ENCODE peak calls at places on chromosomes 1 and 21, in six cellular contexts. J, O, Q, T, W and S are unnamed samples.

GRCh38 chr21:42021751-42022430 is 11.7 kb upstream of the ZBTB21 start:
- DNase-seq in Q (no peak), W (no peak), O (no peak), J (no peak), T (no peak), S (no peak)

GRCh38 chr1:175192111-175192629 is 406 bp downstream of the KIAA0040 start:
- DNase-seq in W (no peak), J (peak), Q (peak), O (peak), T (peak), S (no peak)

GRCh38 chr1:200681231-200681630 is 11.5 kb upstream of the DDX59 start:
- DNase-seq in J (no peak), Q (no peak), W (no peak), T (no peak), O (no peak), S (no peak)

GRCh38 chr1:230426246-230427101 is at the start of gene PGBD5:
- DNase-seq in T (peak), J (no peak), W (peak), Q (peak), O (peak), S (no peak)

GRCh38 chr1:69191280-69191679 is 376.4 kb upstream of the LRRC7 start:
- DNase-seq in J (no peak), O (no peak), Q (no peak), W (no peak), T (no peak), S (no peak)

GRCh38 chr1:154326546-154327465 is 1.5 kb downstream of the ATP8B2 start:
- DNase-seq in T (peak), O (peak), Q (no peak), W (no peak), J (peak), S (peak)

GRCh38 chr21:36257657-36258056 is 62.3 kb upstream of the MORC3 start:
- DNase-seq in Q (no peak), O (no peak), T (no peak), J (no peak), W (no peak), S (no peak)

GRCh38 chr21:17542371-17542992 is 29.6 kb downstream of the CXADR start:
- DNase-seq in Q (no peak), T (no peak), O (no peak), W (no peak), J (no peak), S (no peak)

GRCh38 chr1:89022167-89022959 is at the start of gene GBP3:
- DNase-seq in W (no peak), J (no peak), T (peak), Q (no peak), O (no peak), S (peak)

GRCh38 chr1:160993544-160993943 is 27.4 kb downstream of the F11R start:
- DNase-seq in J (no peak), W (no peak), T (peak), O (no peak), Q (no peak), S (peak)

GRCh38 chr1:87335175-87335992 is 6.7 kb downstream of the LMO4 start:
- DNase-seq in O (peak), J (no peak), W (peak), T (peak), Q (peak), S (peak)

GRCh38 chr1:37673920-37674319 is 18.4 kb upstream of the CDCA8 start:
- DNase-seq in J (no peak), O (no peak), T (no peak), W (no peak), Q (no peak), S (no peak)

GRCh38 chr1:89646259-89646658 is 13.3 kb downstream of the LRRC8C start:
- DNase-seq in J (no peak), Q (no peak), W (no peak), O (no peak), T (no peak), S (no peak)

GRCh38 chr1:237405912-237406311 is 363.9 kb downstream of the RYR2 start:
- DNase-seq in O (no peak), W (no peak), Q (no peak), J (no peak), T (no peak), S (no peak)

DNA sequence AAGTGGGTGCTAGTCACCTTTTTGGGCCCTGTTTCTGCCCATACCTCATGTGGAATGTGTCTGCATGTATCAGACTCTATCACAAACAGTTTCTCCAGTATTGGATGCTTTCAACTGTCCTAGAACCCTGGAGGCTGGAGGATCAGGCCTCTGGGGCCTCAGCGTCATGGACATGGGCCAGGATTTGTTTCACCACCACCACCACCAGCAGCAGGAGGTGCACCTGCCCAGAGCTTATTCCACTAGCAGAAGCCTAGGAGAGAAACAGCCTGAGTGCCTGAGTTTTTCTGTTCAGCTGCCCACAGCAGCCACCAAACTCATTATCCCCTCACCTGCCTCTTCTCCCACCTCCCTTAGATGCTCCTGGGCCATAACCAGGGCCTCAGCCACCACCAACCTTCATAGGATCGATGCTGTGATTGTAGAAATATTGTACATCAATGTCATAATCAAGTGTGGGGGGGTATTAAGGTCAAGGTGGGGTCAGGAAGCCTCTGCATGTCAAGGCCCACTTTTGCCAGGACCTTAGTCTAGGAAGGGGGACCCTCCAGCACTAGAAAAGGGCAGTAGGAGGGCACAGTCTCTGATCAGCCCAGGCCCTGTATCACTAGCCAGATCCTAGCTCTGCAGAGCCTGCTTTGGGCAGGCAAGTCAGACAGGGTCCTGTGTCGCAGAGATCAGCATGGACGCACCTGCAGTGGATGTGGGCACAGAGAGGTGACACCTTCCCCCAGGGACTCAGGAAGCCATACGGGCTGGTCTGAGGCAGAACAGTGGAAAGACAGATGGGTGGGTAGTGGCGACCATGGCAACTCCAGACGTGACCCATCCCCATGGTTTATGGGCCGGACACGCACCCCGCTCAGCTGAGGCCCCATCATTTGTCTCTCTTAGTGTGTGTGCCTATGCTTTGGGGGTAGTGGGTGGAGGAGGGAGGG is 9.4 kb downstream of the DMAP1 start:
- DNase-seq in J (no peak), O (no peak), T (no peak), Q (no peak), W (no peak), S (no peak)
- TF ChIP-seq CTCF in J (no peak), O (no peak), T (no peak), Q (no peak), W (no peak), S (no peak)

GRCh38 chr1:6142036-6142621 is 38.0 kb downstream of the CHD5 start:
- DNase-seq in J (no peak), W (no peak), Q (no peak), T (no peak), O (no peak), S (no peak)

GRCh38 chr1:6140413-6140812 is 39.7 kb downstream of the CHD5 start:
- DNase-seq in W (no peak), O (no peak), J (no peak), T (no peak), Q (no peak), S (no peak)

GRCh38 chr1:6142734-6143133 is 37.4 kb downstream of the CHD5 start:
- DNase-seq in T (no peak), O (no peak), W (no peak), J (no peak), Q (no peak), S (no peak)

GRCh38 chr1:6143392-6143791 is 36.7 kb downstream of the CHD5 start:
- DNase-seq in O (no peak), W (no peak), J (no peak), Q (no peak), T (no peak), S (no peak)

DNA sequence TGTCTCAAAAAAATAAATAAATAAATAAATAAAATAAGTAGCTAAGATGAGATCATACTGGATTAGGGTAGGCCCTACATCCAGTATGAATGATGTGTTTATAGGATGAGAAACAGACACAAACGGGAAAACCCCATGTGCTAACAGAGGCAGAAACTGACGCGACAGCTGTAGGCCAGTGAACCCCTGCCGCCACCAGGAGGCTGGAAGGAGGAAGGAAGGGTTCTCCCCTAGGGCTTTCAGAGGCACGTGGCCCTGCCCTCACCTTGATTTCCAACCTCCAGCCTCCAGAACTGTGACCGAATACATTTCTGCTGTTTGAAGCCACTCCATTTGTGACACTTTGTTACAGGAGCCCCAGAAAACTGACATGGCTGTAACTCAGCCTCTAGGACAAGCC is 38.5 kb downstream of the CHD5 start:
- DNase-seq in T (peak), Q (peak), W (no peak), J (no peak), O (no peak), S (no peak)
- TF ChIP-seq CTCF in T (peak), Q (no peak), W (peak), J (no peak), O (no peak), S (peak)

GRCh38 chr1:84642776-84643175 is 47.5 kb downstream of the SSX2IP start:
- DNase-seq in T (no peak), J (no peak), Q (no peak), O (no peak), W (no peak), S (no peak)

GRCh38 chr1:84644472-84644871 is 45.8 kb downstream of the SSX2IP start:
- DNase-seq in W (no peak), Q (no peak), T (no peak), J (no peak), O (no peak), S (no peak)

DNA sequence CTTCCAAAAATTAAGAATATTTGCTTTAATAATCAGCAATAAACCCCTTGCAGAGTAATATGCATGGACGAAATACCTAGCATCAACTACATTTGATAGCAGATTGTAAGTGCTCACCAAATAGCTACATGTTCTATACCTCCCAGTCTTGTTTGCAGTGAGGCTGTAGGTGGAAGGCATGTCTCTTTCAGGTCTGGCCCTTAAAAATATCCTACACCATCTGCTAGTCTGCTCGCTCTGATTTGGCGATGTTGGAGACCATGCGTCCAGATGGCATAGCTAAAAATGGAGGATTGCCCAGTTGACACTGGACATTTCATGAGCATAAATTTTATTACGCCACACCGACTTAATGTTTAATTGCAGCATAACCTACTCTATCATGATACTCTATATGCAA is 47.1 kb downstream of the SSX2IP start:
- DNase-seq in Q (no peak), J (no peak), O (no peak), W (no peak), T (no peak), S (no peak)
- TF ChIP-seq CTCF in Q (no peak), J (no peak), O (no peak), W (no peak), T (no peak), S (no peak)

GRCh38 chr1:55868026-55868425 is 652.9 kb upstream of the USP24 start:
- DNase-seq in T (no peak), J (no peak), O (no peak), W (no peak), Q (no peak), S (no peak)
- TF ChIP-seq CTCF in T (no peak), J (no peak), O (no peak), W (no peak), Q (no peak), S (no peak)

GRCh38 chr1:15949453-15950245 is 26.3 kb downstream of the ZBTB17 start:
- DNase-seq in Q (no peak), W (no peak), T (no peak), O (peak), J (peak), S (peak)

GRCh38 chr1:15950302-15950701 is 25.6 kb downstream of the ZBTB17 start:
- DNase-seq in Q (no peak), W (no peak), O (no peak), T (no peak), J (no peak), S (no peak)

GRCh38 chr1:15948091-15948591 is 27.8 kb downstream of the ZBTB17 start:
- DNase-seq in W (no peak), O (no peak), T (no peak), J (no peak), Q (no peak), S (no peak)

GRCh38 chr1:15947382-15948090 is 28.4 kb downstream of the ZBTB17 start:
- DNase-seq in Q (no peak), O (no peak), J (no peak), T (no peak), W (no peak), S (no peak)

GRCh38 chr1:15948600-15949452 is 27.1 kb downstream of the ZBTB17 start:
- DNase-seq in O (peak), T (no peak), Q (no peak), W (no peak), J (peak), S (peak)
- TF ChIP-seq CTCF in O (no peak), T (no peak), Q (no peak), W (no peak), J (no peak), S (peak)

DNA sequence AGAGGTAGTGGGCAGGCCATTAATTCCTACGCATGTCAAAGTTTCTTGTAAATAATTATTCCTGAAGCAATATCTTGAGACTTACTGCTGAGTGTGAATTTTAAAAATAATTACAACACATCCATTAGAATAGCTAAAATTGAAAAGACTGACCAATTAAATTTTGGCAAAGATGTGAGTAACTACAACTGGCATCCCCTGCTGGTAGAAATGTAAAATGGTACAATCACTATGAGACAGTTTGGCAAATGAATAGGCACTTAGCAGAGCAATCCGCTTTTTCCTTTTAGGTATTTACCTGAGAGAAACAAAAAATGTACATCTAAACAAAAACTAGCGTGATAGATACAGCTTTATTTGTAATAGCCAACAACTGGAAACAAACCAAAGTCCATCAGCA is 798.9 kb downstream of the BRINP3 start:
- DNase-seq in J (no peak), Q (no peak), T (no peak), O (no peak), W (no peak), S (no peak)
- TF ChIP-seq CTCF in J (no peak), Q (no peak), T (peak), O (no peak), W (peak), S (no peak)

DNA sequence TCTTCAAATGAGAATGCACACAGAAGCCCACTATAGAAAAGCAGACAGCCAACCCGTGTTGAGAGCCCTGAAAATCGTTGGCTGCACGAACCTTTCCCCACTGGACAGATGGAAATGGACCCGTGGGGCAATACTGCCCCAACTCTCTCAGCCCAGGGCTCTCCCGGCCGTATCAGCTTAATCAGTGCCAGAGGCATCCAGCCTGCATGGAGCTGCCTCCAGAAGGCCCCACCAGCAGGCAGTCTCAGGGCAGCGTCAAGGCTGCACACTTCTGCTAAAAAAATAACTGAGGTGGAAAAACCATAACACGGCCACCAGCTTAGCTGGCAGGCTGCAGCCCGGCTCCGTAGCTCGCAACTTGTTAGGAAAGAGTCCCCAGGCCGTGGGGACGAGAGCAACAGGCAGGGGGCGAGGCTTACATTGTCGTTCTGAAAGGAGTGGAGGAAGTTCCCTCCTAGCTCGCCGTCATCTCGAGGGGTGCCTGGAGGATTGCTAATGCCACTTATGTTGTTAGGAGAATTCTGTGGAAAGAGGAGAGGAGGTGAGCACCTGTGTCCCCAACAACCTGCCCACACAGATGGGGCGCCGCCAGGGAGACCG is 28.0 kb downstream of the MRPL37 start:
- DNase-seq in J (no peak), W (no peak), T (no peak), O (no peak), Q (no peak), S (no peak)
- TF ChIP-seq CTCF in J (no peak), W (peak), T (no peak), O (no peak), Q (no peak), S (no peak)

GRCh38 chr1:180631766-180632325 is at the start of gene XPR1:
- DNase-seq in W (peak), J (peak), Q (peak), T (peak), O (peak), S (peak)
- TF ChIP-seq CTCF in W (peak), J (no peak), Q (no peak), T (peak), O (peak), S (peak)

DNA sequence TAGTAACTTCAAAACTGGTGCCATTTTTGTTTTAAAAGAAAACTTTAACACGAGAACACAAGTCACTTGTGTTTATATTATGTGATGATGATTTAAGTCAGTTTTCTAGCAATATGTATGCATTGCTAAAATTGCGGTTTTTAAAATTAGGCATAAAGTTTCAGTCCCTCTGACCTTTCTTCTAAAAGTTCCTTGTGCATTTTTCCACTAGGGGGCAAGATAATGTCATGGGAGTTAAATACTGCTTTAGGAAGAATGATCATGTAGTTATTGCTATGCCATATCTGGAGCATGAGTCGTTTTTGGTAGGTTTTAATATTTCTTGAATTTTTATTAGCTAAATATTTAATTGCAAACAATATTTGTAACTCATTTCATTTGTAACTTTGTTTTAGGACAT is 10.7 kb downstream of the CDC7 start:
- DNase-seq in T (peak), W (no peak), Q (no peak), O (no peak), J (no peak), S (peak)
- TF ChIP-seq CTCF in T (peak), W (peak), Q (peak), O (peak), J (no peak), S (peak)

DNA sequence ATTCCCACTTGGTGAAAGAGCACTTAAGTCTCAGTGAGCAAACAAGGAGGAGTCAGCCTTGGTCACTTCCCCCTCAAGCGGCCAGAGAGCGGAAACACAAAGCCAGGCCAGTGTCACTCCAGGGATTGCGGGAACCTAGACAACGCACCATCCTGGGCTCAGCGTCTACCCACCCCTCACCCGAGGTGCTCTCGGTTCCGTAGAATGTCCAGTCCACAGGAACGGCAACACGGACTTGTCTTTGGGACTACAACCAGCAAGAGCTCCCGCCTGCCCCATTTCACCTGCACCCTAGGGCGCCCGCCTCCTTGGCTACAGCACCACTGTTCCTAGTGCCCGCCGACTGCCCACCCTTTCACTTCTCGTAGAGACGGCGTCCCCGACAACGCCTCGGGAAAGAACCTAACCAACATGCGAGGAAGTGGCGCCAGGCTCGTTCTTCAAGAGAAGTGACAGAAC is 511 bp downstream of the GDAP2 start:
- DNase-seq in T (peak), W (no peak), O (peak), J (peak), Q (peak), S (peak)
- TF ChIP-seq CTCF in T (no peak), W (peak), O (peak), J (no peak), Q (no peak), S (peak)